ENCODE peak calls at places on chromosomes 3 and 15, in four cellular contexts. B is OCI-LY7, J is lung, Z is mucosa of descending colon. W is an unnamed sample. For H3K4me1 and H3K9me3, the result is how much of the 10 kb centered on the place peaks cover.

GRCh38 chr3:46667657-46668056 is 25.8 kb downstream of the ALS2CL start:
- DNase-seq in J (no peak), Z (no peak), B (no peak), W (no peak)

GRCh38 chr15:39079296-39079834 is 501.5 kb upstream of the THBS1 start:
- DNase-seq in B (no peak), J (no peak), Z (peak), W (no peak)

GRCh38 chr15:77737238-77738037 is 104.7 kb upstream of the LINGO1 start:
- DNase-seq in Z (no peak), B (no peak), J (no peak), W (no peak)

GRCh38 chr15:60918234-60918964 is 310.7 kb downstream of the RORA start:
- DNase-seq in B (no peak), J (peak), Z (no peak), W (no peak)

GRCh38 chr15:32844118-32844711 is 126.4 kb downstream of the GREM1 start:
- DNase-seq in J (no peak), Z (no peak), B (peak), W (no peak)

GRCh38 chr3:146502887-146503458 is 33.6 kb upstream of the PLSCR2 start:
- DNase-seq in B (no peak), J (no peak), Z (no peak), W (no peak)

GRCh38 chr3:194404365-194405140 is 5.5 kb upstream of the GP5 start:
- DNase-seq in Z (no peak), J (no peak), B (peak), W (no peak)

GRCh38 chr3:195697582-195698324 is 23.0 kb upstream of the MUC20 start:
- DNase-seq in J (no peak), B (no peak), Z (no peak), W (no peak)

GRCh38 chr3:65672876-65673815 is 365.6 kb downstream of the MAGI1 start:
- DNase-seq in J (peak), B (peak), Z (peak), W (peak)

GRCh38 chr15:45638641-45639040 is 3.8 kb downstream of the SQOR start:
- DNase-seq in J (no peak), B (no peak), Z (no peak), W (no peak)

GRCh38 chr15:61621146-61621545 is 392.0 kb upstream of the RORA start:
- DNase-seq in B (peak), J (no peak), Z (peak), W (no peak)

GRCh38 chr15:37095993-37096877 is 4.1 kb downstream of the MEIS2 start:
- DNase-seq in B (no peak), Z (no peak), J (no peak), W (peak)

GRCh38 chr3:57855281-57855680 is 99.2 kb downstream of the SLMAP start:
- DNase-seq in J (no peak), Z (no peak), B (no peak), W (no peak)

GRCh38 chr15:44593042-44593736 is 56.2 kb downstream of the EIF3J start:
- DNase-seq in B (peak), J (no peak), Z (no peak), W (no peak)

GRCh38 chr15:51263726-51264125 is 74.7 kb downstream of the CYP19A1 start:
- DNase-seq in J (no peak), B (no peak), Z (no peak), W (no peak)

GRCh38 chr3:54225841-54226528 is 103.6 kb downstream of the CACNA2D3 start:
- DNase-seq in Z (no peak), B (no peak), J (no peak), W (no peak)

GRCh38 chr3:116946376-116946775 is 236.8 kb downstream of the TUSC7 start:
- DNase-seq in J (no peak), B (no peak), Z (no peak), W (no peak)

GRCh38 chr3:5126586-5126985 is 4.5 kb downstream of the ARL8B start:
- DNase-seq in Z (no peak), B (no peak), J (no peak), W (no peak)

DNA sequence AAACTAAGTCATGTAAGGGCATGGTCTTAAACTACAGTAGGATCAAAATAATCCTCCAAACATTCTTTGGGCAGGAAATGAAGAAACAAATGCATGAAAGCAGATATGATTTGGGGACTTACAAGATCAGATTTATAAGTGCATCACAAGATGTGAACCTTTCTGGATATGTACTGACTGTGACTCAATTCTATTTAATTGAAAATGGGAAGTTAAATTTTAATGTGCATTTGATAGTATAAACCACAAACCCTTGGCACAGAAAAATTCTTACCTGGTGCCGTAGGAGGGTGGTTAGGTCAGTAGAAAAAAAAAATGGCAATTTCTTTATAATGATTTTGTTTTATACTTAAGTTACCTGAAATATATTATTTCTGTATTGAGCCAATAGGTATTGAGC is 262.5 kb upstream of the TGFBR2 start:
- DNase-seq in B (no peak), Z (no peak), J (no peak), W (no peak)
- H3K4me1 ChIP-seq in B (under half), Z (under half), J (under half), W (half or more)

GRCh38 chr15:25236143-25236860 is 202.5 kb downstream of the UBE3A start:
- DNase-seq in J (no peak), B (no peak), Z (no peak), W (no peak)
- H3K9me3 ChIP-seq in J (under half), B (under half), Z (half or more), W (under half)

GRCh38 chr3:28240440-28240839 is 979 bp upstream of the CMC1 start:
- DNase-seq in J (no peak), Z (peak), B (no peak), W (no peak)

GRCh38 chr3:28241221-28242160 is at the start of gene CMC1:
- DNase-seq in B (peak), Z (peak), J (peak), W (peak)

GRCh38 chr3:28243424-28244106 is 2.1 kb downstream of the CMC1 start:
- DNase-seq in B (no peak), J (no peak), Z (no peak), W (no peak)

GRCh38 chr3:28242519-28242918 is 1.1 kb downstream of the CMC1 start:
- DNase-seq in Z (no peak), J (no peak), B (no peak), W (no peak)

DNA sequence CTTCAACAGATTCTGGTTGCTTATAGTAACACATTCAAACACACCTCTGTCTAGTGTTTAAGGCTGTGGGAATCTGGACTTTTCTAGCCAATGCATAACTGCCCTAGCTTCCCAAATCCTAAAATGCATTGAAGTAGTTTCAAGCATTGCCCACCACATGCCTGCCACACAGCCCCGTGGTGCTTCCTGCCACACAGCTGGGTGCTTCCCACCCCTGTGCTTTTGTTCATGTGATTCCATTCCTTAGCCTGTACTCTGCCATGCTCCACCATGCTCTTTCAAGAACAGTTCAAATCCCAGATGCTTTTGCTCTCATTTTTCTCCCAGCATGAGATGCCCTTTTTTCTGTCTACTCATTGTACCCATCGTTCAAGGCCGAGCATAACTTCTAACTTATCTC is 2.3 kb upstream of the CMC1 start:
- DNase-seq in B (no peak), J (no peak), Z (no peak), W (no peak)
- H3K4me1 ChIP-seq in B (under half), J (under half), Z (under half), W (under half)

GRCh38 chr3:127247292-127247691 is 40.6 kb downstream of the PRR20G start:
- DNase-seq in B (peak), Z (no peak), J (no peak), W (no peak)
- H3K9me3 ChIP-seq in B (under half), Z (under half), J (under half), W (under half)

GRCh38 chr15:59380902-59381610 is 8.4 kb upstream of the MYO1E start:
- DNase-seq in B (no peak), Z (no peak), J (no peak), W (no peak)

GRCh38 chr15:59379524-59379923 is 6.9 kb upstream of the MYO1E start:
- DNase-seq in J (no peak), B (no peak), Z (no peak), W (no peak)

GRCh38 chr15:59376735-59377134 is 4.1 kb upstream of the MYO1E start:
- DNase-seq in B (peak), J (no peak), Z (no peak), W (no peak)

GRCh38 chr15:59377940-59378339 is 5.3 kb upstream of the MYO1E start:
- DNase-seq in Z (no peak), J (no peak), B (no peak), W (no peak)

GRCh38 chr15:59378855-59379254 is 6.2 kb upstream of the MYO1E start:
- DNase-seq in Z (no peak), J (no peak), B (no peak), W (no peak)
- H3K4me1 ChIP-seq in Z (under half), J (under half), B (under half), W (under half)

GRCh38 chr3:8484409-8485140 is 17.0 kb upstream of the LMCD1 start:
- DNase-seq in J (no peak), Z (no peak), B (no peak), W (no peak)

GRCh38 chr3:8480699-8481098 is 20.9 kb upstream of the LMCD1 start:
- DNase-seq in Z (no peak), J (no peak), B (no peak), W (no peak)

GRCh38 chr3:8482960-8483665 is 18.5 kb upstream of the LMCD1 start:
- DNase-seq in Z (peak), J (peak), B (no peak), W (peak)

GRCh38 chr3:8482263-8482662 is 19.4 kb upstream of the LMCD1 start:
- DNase-seq in Z (no peak), B (no peak), J (no peak), W (no peak)

GRCh38 chr3:8481380-8481779 is 20.2 kb upstream of the LMCD1 start:
- DNase-seq in Z (no peak), J (no peak), B (no peak), W (no peak)
- H3K9me3 ChIP-seq in Z (under half), J (under half), B (under half), W (under half)

GRCh38 chr3:138135833-138136194 is 3.6 kb upstream of the A4GNT start:
- DNase-seq in J (no peak), B (no peak), Z (no peak), W (no peak)

GRCh38 chr3:138132239-138132638 is at the start of gene A4GNT:
- DNase-seq in B (no peak), Z (no peak), J (no peak), W (no peak)

GRCh38 chr3:138137901-138138300 is 5.7 kb upstream of the A4GNT start:
- DNase-seq in Z (no peak), B (no peak), J (no peak), W (no peak)

GRCh38 chr3:138135141-138135832 is 3.1 kb upstream of the A4GNT start:
- DNase-seq in Z (no peak), B (no peak), J (no peak), W (no peak)

GRCh38 chr3:138136208-138136607 is 4.0 kb upstream of the A4GNT start:
- DNase-seq in Z (no peak), B (no peak), J (no peak), W (no peak)
- H3K4me1 ChIP-seq in Z (under half), B (under half), J (under half), W (under half)